ENCODE peak calls at places on chromosomes 2 and 18, in five cellular contexts. One of them, this sample, is unnamed. For H3K4me1, the result is how much of the 10 kb centered on the place peaks cover.

GRCh38 chr2:119223521-119224390 is at the start of gene STEAP3:
- DNase-seq in lower lobe of right lung: peak
- DNase-seq in HAP-1: peak
- DNase-seq in heart left ventricle: peak
- DNase-seq in K562: peak
- DNase-seq in this sample: peak

GRCh38 chr2:240991378-240992263 is 6.8 kb upstream of the SNED1 start:
- DNase-seq in lower lobe of right lung: peak
- DNase-seq in HAP-1: no peak
- DNase-seq in K562: no peak
- DNase-seq in heart left ventricle: peak
- DNase-seq in this sample: peak

GRCh38 chr2:128986026-128986720 is 667.5 kb upstream of the HS6ST1 start:
- DNase-seq in HAP-1: no peak
- DNase-seq in lower lobe of right lung: no peak
- DNase-seq in heart left ventricle: no peak
- DNase-seq in K562: no peak
- DNase-seq in this sample: no peak

GRCh38 chr2:152694161-152694661 is 23.1 kb downstream of the PRPF40A start:
- DNase-seq in K562: no peak
- DNase-seq in HAP-1: no peak
- DNase-seq in lower lobe of right lung: no peak
- DNase-seq in heart left ventricle: no peak
- DNase-seq in this sample: no peak

GRCh38 chr2:176172007-176172747 is 15.1 kb downstream of the HOXD3 start:
- DNase-seq in K562: no peak
- DNase-seq in heart left ventricle: no peak
- DNase-seq in lower lobe of right lung: no peak
- DNase-seq in HAP-1: no peak
- DNase-seq in this sample: no peak

GRCh38 chr2:104901037-104901851 is 47.3 kb downstream of the POU3F3 start:
- DNase-seq in heart left ventricle: no peak
- DNase-seq in HAP-1: no peak
- DNase-seq in lower lobe of right lung: no peak
- DNase-seq in K562: no peak
- DNase-seq in this sample: no peak

GRCh38 chr2:196174424-196174823 is 3.0 kb upstream of the STK17B start:
- DNase-seq in HAP-1: no peak
- DNase-seq in lower lobe of right lung: no peak
- DNase-seq in K562: no peak
- DNase-seq in heart left ventricle: no peak
- DNase-seq in this sample: no peak

GRCh38 chr18:21257383-21257782 is 15.4 kb downstream of the GREB1L start:
- DNase-seq in K562: no peak
- DNase-seq in HAP-1: peak
- DNase-seq in heart left ventricle: no peak
- DNase-seq in lower lobe of right lung: no peak
- DNase-seq in this sample: no peak

GRCh38 chr2:61762292-61762691 is 91.6 kb downstream of the FAM161A start:
- DNase-seq in heart left ventricle: no peak
- DNase-seq in K562: no peak
- DNase-seq in lower lobe of right lung: no peak
- DNase-seq in HAP-1: no peak
- DNase-seq in this sample: no peak

GRCh38 chr2:222672068-222672401 is 577 bp downstream of the MOGAT1 start:
- DNase-seq in lower lobe of right lung: no peak
- DNase-seq in K562: no peak
- DNase-seq in HAP-1: no peak
- DNase-seq in heart left ventricle: no peak
- DNase-seq in this sample: no peak

GRCh38 chr18:499351-500229 is 911 bp downstream of the COLEC12 start:
- DNase-seq in lower lobe of right lung: peak
- DNase-seq in K562: no peak
- DNase-seq in heart left ventricle: no peak
- DNase-seq in HAP-1: no peak
- DNase-seq in this sample: no peak

GRCh38 chr2:209380278-209380677 is 43.6 kb upstream of the MAP2 start:
- DNase-seq in heart left ventricle: no peak
- DNase-seq in lower lobe of right lung: no peak
- DNase-seq in HAP-1: no peak
- DNase-seq in K562: no peak
- DNase-seq in this sample: no peak

GRCh38 chr2:140880573-140880972 is 1250.2 kb downstream of the LRP1B start:
- DNase-seq in heart left ventricle: no peak
- DNase-seq in K562: no peak
- DNase-seq in HAP-1: no peak
- DNase-seq in lower lobe of right lung: no peak
- DNase-seq in this sample: no peak

DNA sequence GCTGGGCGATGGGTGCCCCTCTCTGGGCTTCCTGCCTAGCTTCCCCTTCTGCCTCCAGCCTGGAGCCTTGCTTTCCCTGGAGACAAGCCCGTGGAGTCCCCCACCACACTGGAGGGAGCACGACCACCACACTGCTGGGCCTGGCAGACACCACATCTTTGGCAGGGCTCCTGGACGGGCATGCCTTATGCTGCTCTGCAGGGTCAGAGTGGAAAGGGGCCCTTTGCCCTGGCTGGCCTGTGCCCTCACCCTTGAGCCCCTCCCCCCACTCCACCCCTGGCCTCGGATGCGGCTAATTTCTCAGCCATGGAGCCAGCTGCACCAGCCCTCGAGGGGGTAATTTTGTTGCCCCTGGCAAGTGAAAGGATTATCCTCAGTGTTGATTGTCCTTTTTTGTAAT is 194.5 kb downstream of the LOXHD1 start:
- DNase-seq in heart left ventricle: no peak
- DNase-seq in HAP-1: no peak
- DNase-seq in K562: no peak
- DNase-seq in lower lobe of right lung: no peak
- DNase-seq in this sample: no peak
- H3K4me1 ChIP-seq in heart left ventricle: under half
- H3K4me1 ChIP-seq in HAP-1: under half
- H3K4me1 ChIP-seq in K562: under half
- H3K4me1 ChIP-seq in lower lobe of right lung: under half
- H3K4me1 ChIP-seq in this sample: under half

GRCh38 chr2:230794472-230794871 is 70.3 kb upstream of the ITM2C start:
- DNase-seq in heart left ventricle: no peak
- DNase-seq in K562: no peak
- DNase-seq in HAP-1: no peak
- DNase-seq in lower lobe of right lung: no peak
- DNase-seq in this sample: no peak
- H3K4me1 ChIP-seq in heart left ventricle: under half
- H3K4me1 ChIP-seq in K562: under half
- H3K4me1 ChIP-seq in HAP-1: under half
- H3K4me1 ChIP-seq in lower lobe of right lung: under half
- H3K4me1 ChIP-seq in this sample: half or more

GRCh38 chr2:233422649-233423435 is 68.5 kb downstream of the DGKD start:
- DNase-seq in HAP-1: no peak
- DNase-seq in K562: no peak
- DNase-seq in lower lobe of right lung: no peak
- DNase-seq in heart left ventricle: no peak
- DNase-seq in this sample: no peak
- H3K4me1 ChIP-seq in HAP-1: under half
- H3K4me1 ChIP-seq in K562: under half
- H3K4me1 ChIP-seq in lower lobe of right lung: under half
- H3K4me1 ChIP-seq in heart left ventricle: half or more
- H3K4me1 ChIP-seq in this sample: under half

GRCh38 chr2:16186661-16187516 is 246.5 kb downstream of the MYCN start:
- DNase-seq in heart left ventricle: no peak
- DNase-seq in lower lobe of right lung: no peak
- DNase-seq in HAP-1: no peak
- DNase-seq in K562: no peak
- DNase-seq in this sample: no peak
- H3K4me1 ChIP-seq in heart left ventricle: under half
- H3K4me1 ChIP-seq in lower lobe of right lung: under half
- H3K4me1 ChIP-seq in HAP-1: under half
- H3K4me1 ChIP-seq in K562: under half
- H3K4me1 ChIP-seq in this sample: under half

DNA sequence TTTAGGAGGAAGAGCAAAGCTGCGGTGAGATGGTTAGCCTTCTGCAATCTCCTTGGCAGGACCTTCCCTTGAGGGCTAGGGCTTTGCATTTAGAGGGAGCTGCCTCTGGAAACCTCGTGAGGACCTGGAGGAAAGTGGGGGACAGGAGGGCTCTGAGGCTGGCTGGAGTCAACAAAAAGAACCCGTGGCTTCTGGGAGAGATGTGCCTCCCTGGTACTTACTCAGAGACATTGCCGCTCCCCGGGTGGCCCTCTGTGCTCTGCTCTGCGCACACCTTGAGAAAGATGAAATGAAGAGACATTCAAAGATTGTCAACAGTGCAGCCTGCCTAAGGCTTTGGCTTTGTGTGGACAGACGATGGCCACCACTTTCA is 14.5 kb downstream of the CYS1 start:
- DNase-seq in heart left ventricle: no peak
- DNase-seq in lower lobe of right lung: no peak
- DNase-seq in K562: no peak
- DNase-seq in HAP-1: no peak
- DNase-seq in this sample: no peak
- H3K4me1 ChIP-seq in heart left ventricle: under half
- H3K4me1 ChIP-seq in lower lobe of right lung: under half
- H3K4me1 ChIP-seq in K562: under half
- H3K4me1 ChIP-seq in HAP-1: under half
- H3K4me1 ChIP-seq in this sample: under half

GRCh38 chr2:85583667-85584353 is 421 bp upstream of the VAMP5 start:
- DNase-seq in heart left ventricle: no peak
- DNase-seq in lower lobe of right lung: no peak
- DNase-seq in K562: no peak
- DNase-seq in HAP-1: no peak
- DNase-seq in this sample: no peak

GRCh38 chr2:85588218-85589044 is 4.2 kb downstream of the VAMP5 start:
- DNase-seq in lower lobe of right lung: no peak
- DNase-seq in heart left ventricle: no peak
- DNase-seq in K562: peak
- DNase-seq in HAP-1: no peak
- DNase-seq in this sample: no peak

GRCh38 chr2:85584354-85584856 is at the start of gene VAMP5:
- DNase-seq in lower lobe of right lung: no peak
- DNase-seq in K562: no peak
- DNase-seq in heart left ventricle: peak
- DNase-seq in HAP-1: no peak
- DNase-seq in this sample: peak

GRCh38 chr2:85584857-85585780 is 888 bp downstream of the VAMP5 start:
- DNase-seq in HAP-1: no peak
- DNase-seq in lower lobe of right lung: peak
- DNase-seq in heart left ventricle: no peak
- DNase-seq in K562: peak
- DNase-seq in this sample: no peak

GRCh38 chr2:85585781-85586105 is 1.5 kb downstream of the VAMP5 start:
- DNase-seq in heart left ventricle: no peak
- DNase-seq in K562: no peak
- DNase-seq in lower lobe of right lung: no peak
- DNase-seq in HAP-1: no peak
- DNase-seq in this sample: no peak
- H3K4me1 ChIP-seq in heart left ventricle: half or more
- H3K4me1 ChIP-seq in K562: under half
- H3K4me1 ChIP-seq in lower lobe of right lung: half or more
- H3K4me1 ChIP-seq in HAP-1: under half
- H3K4me1 ChIP-seq in this sample: half or more

GRCh38 chr18:9701604-9702324 is 6.3 kb upstream of the RAB31 start:
- DNase-seq in heart left ventricle: no peak
- DNase-seq in HAP-1: no peak
- DNase-seq in lower lobe of right lung: no peak
- DNase-seq in K562: no peak
- DNase-seq in this sample: no peak
- H3K4me1 ChIP-seq in heart left ventricle: under half
- H3K4me1 ChIP-seq in HAP-1: under half
- H3K4me1 ChIP-seq in lower lobe of right lung: under half
- H3K4me1 ChIP-seq in K562: under half
- H3K4me1 ChIP-seq in this sample: under half

DNA sequence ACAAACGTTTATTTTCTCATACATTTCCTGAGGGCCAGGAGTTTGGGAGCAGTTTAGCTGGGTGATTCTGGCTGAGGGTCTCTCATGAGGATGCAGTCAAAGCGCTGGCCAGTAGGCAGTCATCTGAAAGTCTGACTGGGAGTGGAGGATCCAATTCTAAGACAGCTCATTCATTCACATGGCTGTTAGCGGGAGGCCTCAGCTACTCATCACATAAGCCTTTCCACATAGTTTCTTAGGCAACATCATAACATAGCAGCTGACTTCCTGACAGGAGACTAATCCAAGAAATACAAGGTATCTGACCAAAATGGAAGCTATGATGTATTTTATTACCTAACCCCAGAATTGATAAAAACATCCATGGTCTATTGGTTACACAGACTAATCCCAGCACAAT is 2.9 kb upstream of the MRPL44 start:
- DNase-seq in heart left ventricle: no peak
- DNase-seq in lower lobe of right lung: no peak
- DNase-seq in K562: no peak
- DNase-seq in HAP-1: no peak
- DNase-seq in this sample: no peak
- H3K4me1 ChIP-seq in heart left ventricle: under half
- H3K4me1 ChIP-seq in lower lobe of right lung: under half
- H3K4me1 ChIP-seq in K562: under half
- H3K4me1 ChIP-seq in HAP-1: under half
- H3K4me1 ChIP-seq in this sample: under half